ENCODE peak calls at places on chromosomes 7 and 10, in seven cellular contexts. A, G, C, U, Z, J and H are unnamed samples.

GRCh38 chr10:90817173-90817889 is 40.5 kb downstream of the HTR7 start:
- DNase-seq in A (no peak), G (no peak), C (no peak), U (no peak), Z (no peak), J (no peak), H (peak)

GRCh38 chr7:44489955-44490350 is 505 bp downstream of the NUDCD3 start:
- DNase-seq in A (peak), G (peak), C (no peak), U (no peak), Z (peak), J (no peak), H (no peak)

GRCh38 chr10:123149162-123149567 is 1.2 kb downstream of the HMX2 start:
- DNase-seq in A (no peak), G (no peak), C (no peak), U (no peak), Z (no peak), J (no peak), H (no peak)

GRCh38 chr7:6164491-6164890 is 107.9 kb downstream of the CYTH3 start:
- DNase-seq in A (no peak), G (no peak), C (no peak), U (no peak), Z (no peak), J (no peak), H (no peak)

GRCh38 chr7:33043875-33044718 is 18.5 kb downstream of the NT5C3A start:
- DNase-seq in A (no peak), G (no peak), C (no peak), U (no peak), Z (no peak), J (no peak), H (no peak)

GRCh38 chr10:71981024-71981867 is 17.1 kb downstream of the CHST3 start:
- DNase-seq in A (no peak), G (no peak), C (no peak), U (no peak), Z (no peak), J (no peak), H (no peak)

GRCh38 chr7:70143089-70144044 is 545.1 kb downstream of the AUTS2 start:
- DNase-seq in A (no peak), G (no peak), C (no peak), U (no peak), Z (no peak), J (no peak), H (peak)

GRCh38 chr7:95473276-95473985 is 12.3 kb upstream of the ASB4 start:
- DNase-seq in A (no peak), G (no peak), C (no peak), U (no peak), Z (no peak), J (no peak), H (no peak)

GRCh38 chr10:55449981-55450380 is 649.0 kb upstream of the PCDH15 start:
- DNase-seq in A (no peak), G (no peak), C (no peak), U (no peak), Z (no peak), J (no peak), H (no peak)

GRCh38 chr7:101058355-101058754 is 26.9 kb upstream of the TRIM56 start:
- DNase-seq in A (peak), G (peak), C (peak), U (peak), Z (peak), J (peak), H (no peak)

GRCh38 chr7:107879400-107880035 is 11.5 kb upstream of the DLD start:
- DNase-seq in A (peak), G (peak), C (peak), U (no peak), Z (no peak), J (no peak), H (no peak)

GRCh38 chr10:60089095-60089494 is 182.7 kb upstream of the CCDC6 start:
- DNase-seq in A (no peak), G (no peak), C (no peak), U (no peak), Z (no peak), J (no peak), H (no peak)

GRCh38 chr10:1169186-1169885 is 113.2 kb downstream of the WDR37 start:
- DNase-seq in A (no peak), G (no peak), C (no peak), U (no peak), Z (no peak), J (no peak), H (no peak)

GRCh38 chr10:116444527-116445142 is 17.0 kb downstream of the PNLIPRP3 start:
- DNase-seq in A (no peak), G (no peak), C (no peak), U (no peak), Z (no peak), J (no peak), H (no peak)

GRCh38 chr7:12422449-12423320 is 19.0 kb upstream of the VWDE start:
- DNase-seq in A (no peak), G (no peak), C (no peak), U (no peak), Z (no peak), J (no peak), H (no peak)

GRCh38 chr7:8436965-8437364 is 3.6 kb downstream of the NXPH1 start:
- DNase-seq in A (no peak), G (no peak), C (no peak), U (no peak), Z (no peak), J (peak), H (no peak)

GRCh38 chr10:99765672-99766071 is 16.8 kb upstream of the ABCC2 start:
- DNase-seq in A (no peak), G (no peak), C (no peak), U (no peak), Z (no peak), J (no peak), H (no peak)

GRCh38 chr7:83519240-83519639 is 129.7 kb downstream of the SEMA3E start:
- DNase-seq in A (no peak), G (no peak), C (no peak), U (no peak), Z (no peak), J (no peak), H (no peak)

GRCh38 chr7:135475521-135475920 is 34.4 kb downstream of the CNOT4 start:
- DNase-seq in A (no peak), G (no peak), C (no peak), U (no peak), Z (no peak), J (no peak), H (no peak)

GRCh38 chr10:60797200-60797599 is 18.9 kb downstream of the CDK1 start:
- DNase-seq in A (no peak), G (no peak), C (no peak), U (no peak), Z (no peak), J (no peak), H (no peak)

GRCh38 chr7:90838799-90839198 is 242.7 kb downstream of the CDK14 start:
- DNase-seq in A (no peak), G (no peak), C (no peak), U (no peak), Z (no peak), J (no peak), H (no peak)